ENCODE peak calls at places on chromosomes 2 and 18, in five cellular contexts. O is thoracic aorta, L is astrocyte of the spinal cord, B is tibial nerve, X is foreskin fibroblast. R is an unnamed sample.
A peak's percentile ranks its signal among the peaks of the same experiment; 100 is the strongest.

GRCh38 chr2:218897394-218898108 is 16.9 kb downstream of the WNT10A start:
- DNase-seq in O (no peak), L (no peak), B (no peak), X (no peak), R (no peak)

GRCh38 chr2:69634197-69634821 is 9.2 kb downstream of the AAK1 start:
- DNase-seq in O (no peak), L (no peak), B (no peak), X (no peak), R (peak; percentile 51)

GRCh38 chr2:222939208-222939846 is 78.5 kb downstream of the ACSL3 start:
- DNase-seq in O (no peak), L (peak; percentile 65), B (peak; percentile 33), X (peak; percentile 56), R (peak; percentile 75)

GRCh38 chr2:138275881-138276280 is 225.7 kb upstream of the SPOPL start:
- DNase-seq in O (no peak), L (peak; percentile 43), B (no peak), X (no peak), R (peak; percentile 60)

GRCh38 chr2:46686811-46687210 is 207.4 kb downstream of the TMEM247 start:
- DNase-seq in O (no peak), L (no peak), B (no peak), X (no peak), R (no peak)

GRCh38 chr2:118902279-118903028 is 39.5 kb upstream of the MARCO start:
- DNase-seq in O (no peak), L (no peak), B (no peak), X (no peak), R (no peak)

GRCh38 chr2:70946832-70947442 is 11.2 kb downstream of the ATP6V1B1 start:
- DNase-seq in O (no peak), L (peak; percentile 60), B (peak; percentile 57), X (peak; percentile 31), R (peak; percentile 71)

GRCh38 chr2:67453365-67453764 is 56.2 kb downstream of the ETAA1 start:
- DNase-seq in O (no peak), L (peak; percentile 30), B (no peak), X (peak; percentile 42), R (peak; percentile 74)

GRCh38 chr2:184596819-184597411 is 1.4 kb upstream of the ZNF804A start:
- DNase-seq in O (no peak), L (peak; percentile 73), B (no peak), X (peak; percentile 56), R (peak; percentile 48)

GRCh38 chr2:63059434-63060078 is 8.9 kb downstream of the OTX1 start:
- DNase-seq in O (no peak), L (no peak), B (no peak), X (no peak), R (no peak)

GRCh38 chr2:222451270-222451674 is 26.9 kb downstream of the SGPP2 start:
- DNase-seq in O (no peak), L (no peak), B (no peak), X (peak; percentile 8), R (no peak)

GRCh38 chr2:173456960-173457359 is 102.3 kb downstream of the CDCA7 start:
- DNase-seq in O (no peak), L (no peak), B (no peak), X (no peak), R (no peak)

GRCh38 chr2:10166489-10167295 is 44.2 kb downstream of the RRM2 start:
- DNase-seq in O (no peak), L (no peak), B (no peak), X (no peak), R (no peak)

GRCh38 chr2:239830718-239831271 is 194.3 kb downstream of the NDUFA10 start:
- DNase-seq in O (no peak), L (no peak), B (peak; percentile 3), X (no peak), R (no peak)

GRCh38 chr2:202377308-202377736 is 1.2 kb downstream of the BMPR2 start:
- DNase-seq in O (no peak), L (no peak), B (peak; percentile 24), X (peak; percentile 48), R (peak; percentile 15)

GRCh38 chr18:12703714-12704113 is 872 bp downstream of the PSMG2 start:
- DNase-seq in O (no peak), L (peak; percentile 15), B (no peak), X (peak; percentile 14), R (peak; percentile 10)

GRCh38 chr2:241788572-241788971 is 11.9 kb downstream of the GAL3ST2 start:
- DNase-seq in O (no peak), L (no peak), B (no peak), X (no peak), R (no peak)

GRCh38 chr2:120552800-120553471 is 182.7 kb upstream of the GLI2 start:
- DNase-seq in O (peak; percentile 40), L (peak; percentile 53), B (peak; percentile 53), X (no peak), R (peak; percentile 86)

GRCh38 chr2:181440919-181441318 is 16.3 kb upstream of the ITGA4 start:
- DNase-seq in O (no peak), L (no peak), B (no peak), X (no peak), R (no peak)

GRCh38 chr2:20146401-20146800 is 78.5 kb downstream of the SDC1 start:
- DNase-seq in O (no peak), L (no peak), B (no peak), X (no peak), R (no peak)

GRCh38 chr2:6069354-6069753 is 377.2 kb downstream of the SOX11 start:
- DNase-seq in O (no peak), L (peak; percentile 16), B (no peak), X (no peak), R (no peak)

GRCh38 chr2:172726172-172726735 is 9.4 kb upstream of the RAPGEF4 start:
- DNase-seq in O (no peak), L (peak; percentile 54), B (no peak), X (no peak), R (no peak)

GRCh38 chr2:80473069-80473468 is 168.5 kb upstream of the LRRTM1 start:
- DNase-seq in O (no peak), L (no peak), B (no peak), X (no peak), R (no peak)

GRCh38 chr2:99956232-99957030 is 186.0 kb downstream of the AFF3 start:
- DNase-seq in O (no peak), L (no peak), B (no peak), X (no peak), R (no peak)
- TF ChIP-seq CTCF in O (no peak), L (no peak), B (no peak), X (no peak), R (no peak)

GRCh38 chr18:67108894-67109293 is 407.6 kb downstream of the DSEL start:
- DNase-seq in O (no peak), L (no peak), B (no peak), X (no peak), R (no peak)
- H3K4me3 ChIP-seq in O (no peak overlapping the region), L (no peak overlapping the region), B (no peak overlapping the region), X (no peak overlapping the region), R (no peak overlapping the region)

GRCh38 chr2:196131384-196131861 is 40.0 kb downstream of the STK17B start:
- DNase-seq in O (no peak), L (peak; percentile 29), B (peak; percentile 48), X (no peak), R (peak; percentile 60)
- TF ChIP-seq CTCF in O (peak; percentile 30), L (peak; percentile 24), B (peak; percentile 13), X (no peak), R (peak; percentile 46)

GRCh38 chr2:106269591-106270291 is 75.6 kb upstream of the UXS1 start:
- DNase-seq in O (no peak), L (no peak), B (no peak), X (no peak), R (peak; percentile 43)

GRCh38 chr2:106275971-106276370 is 81.9 kb upstream of the UXS1 start:
- DNase-seq in O (no peak), L (no peak), B (no peak), X (no peak), R (no peak)

GRCh38 chr2:106272202-106272807 is 78.2 kb upstream of the UXS1 start:
- DNase-seq in O (no peak), L (no peak), B (no peak), X (no peak), R (peak; percentile 60)

GRCh38 chr2:106267997-106268396 is 73.9 kb upstream of the UXS1 start:
- DNase-seq in O (no peak), L (no peak), B (no peak), X (no peak), R (no peak)

GRCh38 chr2:106270471-106270891 is 76.4 kb upstream of the UXS1 start:
- DNase-seq in O (no peak), L (no peak), B (no peak), X (no peak), R (no peak)
- H3K4me3 ChIP-seq in O (peak overlapping the region; percentile 57), L (no peak overlapping the region), B (peak overlapping the region; percentile 17), X (no peak overlapping the region), R (no peak overlapping the region)

DNA sequence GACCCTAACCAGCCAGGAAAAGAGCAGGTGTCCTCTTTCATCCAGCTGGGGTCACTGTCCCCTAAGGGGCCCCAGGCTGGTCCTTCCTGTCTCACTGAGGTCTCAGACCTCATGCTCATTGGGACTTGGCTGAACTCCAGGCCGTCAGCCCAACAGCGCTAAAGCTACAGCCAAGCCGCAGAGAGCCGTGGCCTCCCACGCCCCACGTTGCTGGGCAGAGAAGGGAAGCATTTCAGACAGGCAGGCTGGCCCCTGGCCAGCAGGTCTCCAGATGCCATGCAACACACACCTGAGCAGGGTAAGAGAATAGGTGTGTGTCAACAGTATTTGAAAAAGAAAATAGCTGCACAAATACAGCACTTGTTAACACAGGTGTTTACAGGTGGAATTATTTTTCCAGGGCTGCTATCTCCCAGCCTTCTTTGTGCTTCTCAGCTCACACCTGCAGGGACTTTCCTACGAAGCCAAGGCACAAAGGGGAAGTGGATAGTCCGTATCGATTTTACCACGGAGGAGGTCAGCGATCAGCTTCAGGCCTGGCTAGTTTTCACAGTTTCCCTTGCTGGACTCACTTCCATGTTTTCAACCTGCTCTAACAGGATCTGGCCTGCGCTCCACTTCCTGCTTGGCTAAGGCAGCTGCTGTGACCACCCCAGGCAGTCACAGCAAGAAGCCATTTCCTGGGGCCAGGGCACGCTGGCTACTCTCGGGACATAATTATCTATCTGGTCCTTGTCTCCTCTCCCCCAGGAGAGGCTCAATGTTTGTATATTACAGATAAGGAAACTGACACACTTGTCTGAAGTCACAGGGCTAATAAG is 156.1 kb upstream of the ID2 start:
- DNase-seq in O (no peak), L (peak; percentile 31), B (peak; percentile 61), X (no peak), R (no peak)
- TF ChIP-seq CTCF in O (no peak), L (no peak), B (peak; percentile 24), X (no peak), R (no peak)

DNA sequence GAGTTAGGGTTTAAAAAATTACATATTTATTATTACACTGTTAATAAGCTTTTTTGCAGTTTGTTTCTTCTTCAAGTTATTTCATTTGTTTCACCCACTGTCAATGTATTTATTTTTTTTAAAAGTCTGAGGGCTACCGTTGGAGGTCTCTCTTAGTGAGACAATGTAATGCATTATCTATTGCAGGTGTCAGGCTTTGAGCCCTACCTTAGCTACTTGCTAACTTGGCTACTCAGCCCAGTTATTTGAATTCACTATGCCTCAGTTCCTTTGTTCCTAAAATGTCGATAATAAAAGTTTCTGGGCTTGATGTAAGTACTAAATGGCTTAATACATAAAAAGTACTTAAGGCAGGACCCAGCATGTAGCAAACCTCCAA is 458 bp upstream of the TFPI start:
- DNase-seq in O (no peak), L (no peak), B (no peak), X (no peak), R (no peak)
- H3K4me3 ChIP-seq in O (peak overlapping the region; percentile 71), L (no peak overlapping the region), B (peak overlapping the region; percentile 36), X (peak overlapping the region; percentile 67), R (no peak overlapping the region)

R was measured in epithelial cell of esophagus.